ENCODE peak calls at places on chromosomes 2 and 18, in nine cellular contexts. M is T-helper 2 cell; G is body of pancreas; W is suprapubic skin; X is AG10803; K is NCI-H1417; D is cerebellum; B is GF-D8; V is activated CD4-positive, CD25-positive, alpha-beta regulatory T cell treated with anti-CD3 and anti-CD28 coated beads, Interleukin-2, amount 50 U/mL, for 72 hours. L is an unnamed sample.

GRCh38 chr2:71886241-71886640 is 261.4 kb downstream of the CYP26B1 start:
- DNase-seq in M (no peak), G (no peak), W (no peak), X (no peak), K (no peak), D (no peak), B (no peak), V (no peak), L (no peak)

GRCh38 chr18:49926076-49926745 is 112.9 kb upstream of the ACAA2 start:
- DNase-seq in M (no peak), G (no peak), W (no peak), X (no peak), K (no peak), D (no peak), B (no peak), V (no peak), L (no peak)

GRCh38 chr2:232388324-232388891 is 9.9 kb downstream of the ALPP start:
- DNase-seq in M (no peak), G (no peak), W (no peak), X (no peak), K (no peak), D (no peak), B (no peak), V (no peak), L (no peak)

GRCh38 chr18:11891737-11892136 is 16.4 kb downstream of the MPPE1 start:
- DNase-seq in M (no peak), G (no peak), W (no peak), X (no peak), K (no peak), D (no peak), B (no peak), V (no peak), L (no peak)

GRCh38 chr2:74849228-74849892 is 15.4 kb downstream of the HK2 start:
- DNase-seq in M (no peak), G (peak; percentile 38), W (no peak), X (no peak), K (no peak), D (no peak), B (peak; percentile 96), V (no peak), L (no peak)

GRCh38 chr2:104501929-104502328 is 352.0 kb upstream of the POU3F3 start:
- DNase-seq in M (no peak), G (no peak), W (no peak), X (no peak), K (no peak), D (no peak), B (no peak), V (no peak), L (no peak)

GRCh38 chr2:45935791-45936622 is 284.5 kb downstream of the PRKCE start:
- DNase-seq in M (peak; percentile 2), G (peak; percentile 90), W (peak; percentile 98), X (peak; percentile 99), K (peak; percentile 92), D (peak; percentile 89), B (no peak), V (peak; percentile 30), L (peak; percentile 92)

GRCh38 chr18:36850527-36851201 is 21.7 kb downstream of the KIAA1328 start:
- DNase-seq in M (no peak), G (no peak), W (no peak), X (peak; percentile 90), K (no peak), D (no peak), B (no peak), V (no peak), L (no peak)

GRCh38 chr18:32470136-32470712 is 458 bp downstream of the GAREM1 start:
- DNase-seq in M (no peak), G (peak; percentile 61), W (peak; percentile 74), X (peak; percentile 16), K (peak; percentile 23), D (no peak), B (no peak), V (peak; percentile 29), L (no peak)

GRCh38 chr18:42306208-42306980 is 351.4 kb downstream of the PIK3C3 start:
- DNase-seq in M (no peak), G (no peak), W (no peak), X (no peak), K (no peak), D (no peak), B (no peak), V (no peak), L (no peak)

GRCh38 chr2:81714817-81715216 is 1410.3 kb upstream of the LRRTM1 start:
- DNase-seq in M (no peak), G (no peak), W (no peak), X (no peak), K (no peak), D (no peak), B (no peak), V (no peak), L (no peak)

GRCh38 chr2:4873328-4873727 is 818.9 kb upstream of the SOX11 start:
- DNase-seq in M (no peak), G (no peak), W (no peak), X (no peak), K (no peak), D (no peak), B (no peak), V (no peak), L (no peak)

GRCh38 chr2:96065381-96065930 is 30.7 kb upstream of the GPAT2 start:
- DNase-seq in M (no peak), G (no peak), W (no peak), X (no peak), K (no peak), D (no peak), B (no peak), V (no peak), L (no peak)

GRCh38 chr2:96120991-96121390 is 4.6 kb upstream of the ADRA2B start:
- DNase-seq in M (no peak), G (no peak), W (no peak), X (no peak), K (no peak), D (no peak), B (no peak), V (no peak), L (no peak)

GRCh38 chr2:162677476-162677875 is 161.1 kb downstream of the KCNH7 start:
- DNase-seq in M (no peak), G (no peak), W (no peak), X (no peak), K (no peak), D (no peak), B (no peak), V (no peak), L (no peak)

GRCh38 chr18:61464551-61465102 is 131.4 kb downstream of the CDH20 start:
- DNase-seq in M (no peak), G (no peak), W (no peak), X (no peak), K (no peak), D (no peak), B (no peak), V (no peak), L (no peak)

GRCh38 chr18:65227970-65228369 is 522.8 kb upstream of the CDH7 start:
- DNase-seq in M (no peak), G (no peak), W (no peak), X (no peak), K (no peak), D (no peak), B (no peak), V (no peak), L (no peak)

GRCh38 chr2:69087912-69088240 is 74.9 kb downstream of the ANTXR1 start:
- DNase-seq in M (no peak), G (no peak), W (no peak), X (peak; percentile 93), K (no peak), D (no peak), B (no peak), V (no peak), L (no peak)

GRCh38 chr2:38013158-38013752 is 62.7 kb downstream of the CYP1B1 start:
- DNase-seq in M (no peak), G (no peak), W (no peak), X (peak; percentile 12), K (no peak), D (no peak), B (no peak), V (no peak), L (no peak)

GRCh38 chr2:127606594-127607398 is 39.2 kb upstream of the GPR17 start:
- DNase-seq in M (no peak), G (peak; percentile 3), W (no peak), X (no peak), K (no peak), D (no peak), B (no peak), V (no peak), L (no peak)

L was measured in C1 segment of cervical spinal cord.